ENCODE peak calls at places on chromosomes 2 and 18, in four cellular contexts. Y, G, L and E are unnamed samples.

GRCh38 chr2:105397959-105398521 is 811 bp downstream of the FHL2 start:
- DNase-seq in G (no peak), L (no peak), Y (no peak), E (no peak)

GRCh38 chr2:14240868-14241267 is 391.6 kb upstream of the LRATD1 start:
- DNase-seq in L (no peak), Y (no peak), G (no peak), E (no peak)

GRCh38 chr2:774436-774835 is 97.2 kb upstream of the TMEM18 start:
- DNase-seq in G (no peak), Y (no peak), L (no peak), E (no peak)

GRCh38 chr18:36340232-36340631 is 42.7 kb downstream of the FHOD3 start:
- DNase-seq in Y (no peak), G (no peak), L (no peak), E (no peak)

GRCh38 chr18:36446059-36446458 is 148.5 kb downstream of the FHOD3 start:
- DNase-seq in G (peak; percentile 74), L (no peak), Y (no peak), E (peak; percentile 2)

GRCh38 chr2:219010873-219011272 is 17.7 kb upstream of the CRYBA2 start:
- DNase-seq in L (no peak), Y (no peak), G (no peak), E (no peak)

GRCh38 chr2:204353823-204354222 is 191.5 kb upstream of the PARD3B start:
- DNase-seq in Y (no peak), G (no peak), L (no peak), E (no peak)

GRCh38 chr18:44624052-44624451 is 56.6 kb upstream of the SETBP1 start:
- DNase-seq in L (no peak), Y (no peak), G (no peak), E (no peak)

GRCh38 chr2:234495801-234496441 is 960 bp downstream of the ARL4C start:
- DNase-seq in L (no peak), G (peak; percentile 43), Y (no peak), E (no peak)

GRCh38 chr18:44679056-44679911 is 1.4 kb upstream of the SETBP1 start:
- DNase-seq in G (peak; percentile 88), Y (peak; percentile 25), L (peak; percentile 43), E (peak; percentile 77)

GRCh38 chr2:46096272-46096671 is 200.9 kb upstream of the EPAS1 start:
- DNase-seq in G (no peak), Y (no peak), L (no peak), E (no peak)

GRCh38 chr2:108855194-108855593 is 68.6 kb downstream of the CCDC138 start:
- DNase-seq in G (peak; percentile 60), Y (no peak), L (no peak), E (peak; percentile 19)

GRCh38 chr18:72541871-72542690 is 2.1 kb downstream of the CBLN2 start:
- DNase-seq in G (peak; percentile 8), Y (no peak), L (no peak), E (no peak)

GRCh38 chr2:239264838-239265651 is 135.8 kb downstream of the HDAC4 start:
- DNase-seq in Y (peak; percentile 65), G (peak; percentile 76), L (no peak), E (no peak)

GRCh38 chr2:177262137-177262536 is 2.4 kb downstream of the NFE2L2 start:
- DNase-seq in Y (no peak), G (no peak), L (no peak), E (no peak)

GRCh38 chr18:26489881-26490280 is 58.5 kb downstream of the KCTD1 start:
- DNase-seq in L (no peak), Y (no peak), G (peak; percentile 70), E (no peak)